ENCODE peak calls at places on chromosomes 3 and 15, in eight cellular contexts. T is ascending aorta; S is prostate gland; U is cardiac muscle cell; O is endothelial cell of umbilical vein; H is CD8-positive, alpha-beta memory T cell; V is PC-3; N is small intestine. Q is an unnamed sample. For H3K27me3, the result is how much of the 10 kb centered on the place peaks cover.

GRCh38 chr3:131454501-131454900 is 48.3 kb downstream of the MRPL3 start:
- DNase-seq in V (peak), U (peak), O (no peak), T (no peak), H (no peak), N (peak), S (no peak), Q (no peak)

GRCh38 chr3:188528390-188528789 is 374.4 kb downstream of the LPP start:
- DNase-seq in V (peak), S (no peak), N (no peak), U (no peak), T (no peak), H (no peak), O (no peak), Q (no peak)

GRCh38 chr15:49145651-49146609 is 9.5 kb downstream of the COPS2 start:
- DNase-seq in O (peak), T (no peak), V (peak), N (peak), H (no peak), U (peak), S (peak), Q (peak)

GRCh38 chr15:28994830-28995180 is 109.0 kb downstream of the APBA2 start:
- DNase-seq in T (no peak), O (no peak), N (no peak), H (no peak), U (no peak), S (no peak), V (no peak), Q (no peak)

GRCh38 chr3:136982520-136983138 is 24.8 kb downstream of the IL20RB start:
- DNase-seq in H (no peak), S (no peak), U (no peak), O (no peak), T (no peak), V (no peak), N (peak), Q (no peak)

GRCh38 chr15:74432968-74433591 is 678 bp downstream of the SEMA7A start:
- DNase-seq in T (no peak), V (no peak), S (no peak), O (no peak), U (no peak), N (no peak), H (no peak), Q (no peak)

GRCh38 chr3:36776436-36776835 is 12.1 kb upstream of the DCLK3 start:
- DNase-seq in N (no peak), V (no peak), T (no peak), U (no peak), H (no peak), S (no peak), O (no peak), Q (no peak)

GRCh38 chr3:134427400-134428111 is 53.3 kb upstream of the AMOTL2 start:
- DNase-seq in H (no peak), S (no peak), T (no peak), N (no peak), U (peak), V (peak), O (peak), Q (no peak)

GRCh38 chr3:49671291-49672288 is 2.6 kb upstream of the APEH start:
- DNase-seq in S (peak), O (peak), U (peak), N (peak), V (peak), T (no peak), H (peak), Q (peak)

GRCh38 chr3:165768680-165769079 is 68.5 kb downstream of the BCHE start:
- DNase-seq in H (no peak), N (no peak), T (no peak), S (no peak), U (no peak), O (no peak), V (no peak), Q (no peak)

GRCh38 chr15:37109952-37110630 is 9.7 kb upstream of the MEIS2 start:
- DNase-seq in S (no peak), O (no peak), N (peak), V (no peak), H (no peak), U (peak), T (no peak), Q (no peak)

GRCh38 chr15:38490231-38490630 is 36.3 kb downstream of the FAM98B start:
- DNase-seq in U (no peak), S (no peak), N (no peak), O (peak), T (no peak), V (no peak), H (no peak), Q (no peak)

GRCh38 chr3:110811050-110811449 is 260.6 kb upstream of the NECTIN3 start:
- DNase-seq in H (no peak), N (no peak), T (no peak), V (peak), O (no peak), S (no peak), U (no peak), Q (no peak)

GRCh38 chr15:33083232-33084006 is 111.1 kb downstream of the FMN1 start:
- DNase-seq in V (peak), U (no peak), N (no peak), T (no peak), S (no peak), H (no peak), O (no peak), Q (no peak)

GRCh38 chr3:184334470-184335158 is 2.8 kb upstream of the FAM131A start:
- DNase-seq in N (peak), S (no peak), V (peak), T (no peak), U (no peak), O (peak), H (peak), Q (peak)

GRCh38 chr15:67927501-67928156 is 87.8 kb upstream of the RNU6-1 start:
- DNase-seq in S (peak), O (no peak), T (peak), V (peak), N (peak), U (peak), H (no peak), Q (no peak)

GRCh38 chr15:25248583-25249235 is 190.1 kb downstream of the UBE3A start:
- DNase-seq in U (no peak), H (no peak), N (no peak), S (no peak), V (no peak), T (no peak), O (no peak), Q (no peak)

GRCh38 chr15:77066961-77067690 is 3.8 kb downstream of the TSPAN3 start:
- DNase-seq in T (no peak), O (peak), U (no peak), S (no peak), H (no peak), V (peak), N (peak), Q (no peak)

GRCh38 chr3:113607219-113607596 is 74.9 kb downstream of the SIDT1 start:
- DNase-seq in O (no peak), U (no peak), N (no peak), T (no peak), V (no peak), S (no peak), H (no peak), Q (no peak)

GRCh38 chr15:36544518-36545383 is 34.7 kb upstream of the CDIN1 start:
- DNase-seq in N (no peak), O (no peak), T (no peak), V (no peak), S (no peak), U (no peak), H (no peak), Q (no peak)

GRCh38 chr15:25136119-25136518 is 181.3 kb downstream of the SNRPN start:
- DNase-seq in U (peak), S (no peak), T (no peak), N (no peak), V (no peak), H (no peak), O (peak), Q (no peak)

GRCh38 chr3:152257246-152258074 is 11.3 kb upstream of the MBNL1 start:
- DNase-seq in T (no peak), N (peak), V (no peak), H (peak), O (no peak), U (no peak), S (no peak), Q (peak)

GRCh38 chr3:42014443-42014945 is 52.6 kb upstream of the ULK4 start:
- DNase-seq in T (no peak), U (no peak), N (peak), H (no peak), S (no peak), V (peak), O (peak), Q (no peak)

DNA sequence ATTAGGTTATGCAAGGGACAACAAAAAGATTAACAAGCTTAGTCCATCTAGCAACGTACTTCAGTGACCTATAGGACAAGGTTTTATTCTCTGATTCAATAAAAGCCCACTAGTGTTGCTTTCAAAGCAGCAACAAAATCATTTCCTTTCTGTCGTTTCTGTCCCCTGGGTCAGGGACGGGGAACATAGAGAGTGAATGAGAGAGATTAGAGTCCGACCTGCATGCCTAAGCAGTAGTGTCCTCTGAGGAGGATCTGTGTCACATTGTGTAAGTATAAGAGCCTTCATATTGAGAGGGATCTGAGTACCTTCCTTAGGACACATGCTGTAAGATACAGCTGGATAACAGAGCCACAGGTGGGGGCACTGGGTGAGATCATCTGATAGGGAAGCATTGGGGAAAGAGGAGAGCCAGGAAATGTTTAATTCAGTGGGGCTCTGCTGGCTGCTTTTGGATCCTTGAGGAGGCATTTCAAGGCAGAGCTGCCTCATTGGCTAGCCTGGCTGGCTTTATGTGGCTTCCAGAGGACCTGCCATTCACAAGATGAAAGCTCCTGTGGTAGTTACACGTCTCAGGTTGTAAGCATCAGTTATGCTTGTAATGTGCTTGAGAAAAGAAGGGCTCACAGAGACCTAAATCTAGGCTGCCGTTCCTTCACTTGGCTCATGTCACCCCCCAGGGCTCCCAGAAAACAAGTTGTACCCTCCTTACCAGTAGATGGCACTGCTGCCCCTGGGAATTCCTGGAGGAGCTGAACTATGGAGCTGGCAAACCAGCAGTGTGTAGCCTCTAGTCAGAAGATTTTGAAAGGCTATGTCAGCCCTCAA is 2.7 kb downstream of the TMEM108 start:
- DNase-seq in V (peak), T (no peak), S (peak), N (peak), H (no peak), O (peak), U (peak), Q (no peak)
- H3K27me3 ChIP-seq in V (under half), T (under half), S (under half), N (under half), H (under half), O (under half), U (under half), Q (under half)

GRCh38 chr3:45557886-45558285 is 36.7 kb upstream of the LIMD1 start:
- DNase-seq in H (no peak), T (no peak), V (no peak), N (no peak), S (no peak), O (no peak), U (no peak), Q (no peak)
- H3K27me3 ChIP-seq in H (under half), T (under half), V (under half), N (under half), S (under half), O (under half), U (under half), Q (under half)

DNA sequence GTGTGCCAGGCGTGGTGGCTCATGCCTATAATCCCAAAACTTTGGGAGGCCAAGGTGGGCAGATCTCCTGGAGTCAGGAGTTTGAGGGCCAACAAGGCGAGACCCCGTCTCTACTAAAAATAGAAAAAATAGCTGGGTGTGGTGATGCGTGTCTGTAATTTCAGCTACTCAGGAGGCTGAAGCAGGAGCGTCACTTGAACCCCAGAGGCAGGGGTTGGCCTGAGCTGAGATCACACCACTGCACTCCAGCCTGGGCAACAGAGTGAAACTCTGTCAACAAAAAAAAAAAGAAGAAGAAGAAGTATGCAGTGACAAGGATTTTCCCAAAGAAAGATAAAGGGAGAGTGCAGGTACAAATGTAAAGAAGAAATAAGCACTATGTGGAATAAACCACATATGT is 296.5 kb upstream of the PROK2 start:
- DNase-seq in T (no peak), N (no peak), O (no peak), S (no peak), U (no peak), H (no peak), V (no peak), Q (no peak)
- H3K27me3 ChIP-seq in T (under half), N (under half), O (under half), S (under half), U (under half), H (under half), V (under half), Q (under half)

DNA sequence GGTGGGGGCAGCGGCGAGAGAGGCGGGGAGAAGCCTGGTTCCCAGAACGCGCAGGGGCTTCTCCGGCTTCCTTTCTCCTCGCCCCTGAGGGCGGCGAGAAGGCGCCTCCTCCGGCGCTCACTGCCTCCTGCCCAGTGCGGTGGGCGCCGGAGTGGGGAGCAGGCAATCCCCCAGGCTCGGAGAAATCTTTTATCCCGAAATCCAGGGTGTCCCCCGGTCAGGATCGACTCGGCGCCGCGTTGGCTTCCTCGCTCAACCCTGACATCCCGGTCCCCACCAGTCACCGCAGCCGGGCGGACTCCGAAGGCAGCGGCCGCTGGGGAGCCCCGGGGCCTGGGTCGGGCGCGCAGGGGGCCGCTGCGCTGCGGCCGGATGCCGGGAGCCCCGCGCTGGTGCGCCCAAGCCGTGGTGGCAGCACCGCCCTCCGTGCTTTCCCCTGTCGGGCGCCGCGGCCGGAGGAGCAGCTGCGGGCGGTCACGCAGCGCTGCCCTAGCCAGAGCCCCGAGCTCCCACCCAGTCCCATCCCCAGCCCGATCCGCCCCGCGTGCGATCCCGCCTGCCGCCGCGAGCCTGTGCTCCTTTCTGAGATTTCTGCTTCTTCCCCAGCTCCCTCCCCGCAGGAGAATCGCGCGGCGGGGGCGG is 827 bp upstream of the CACNA2D3 start:
- DNase-seq in H (no peak), S (no peak), T (no peak), N (no peak), O (no peak), V (no peak), U (peak), Q (no peak)
- H3K27me3 ChIP-seq in H (under half), S (under half), T (under half), N (under half), O (under half), V (half or more), U (half or more), Q (under half)

GRCh38 chr15:79433610-79434009 is 1.5 kb downstream of the MINAR1 start:
- DNase-seq in U (no peak), N (no peak), S (no peak), O (no peak), H (no peak), V (no peak), T (no peak), Q (no peak)

GRCh38 chr15:79430901-79431635 is 1.1 kb upstream of the MINAR1 start:
- DNase-seq in N (no peak), S (no peak), H (no peak), O (peak), U (peak), V (no peak), T (no peak), Q (no peak)

GRCh38 chr15:79431636-79432344 is at the start of gene MINAR1:
- DNase-seq in H (no peak), U (peak), N (no peak), V (peak), T (no peak), S (no peak), O (peak), Q (no peak)

GRCh38 chr15:79434361-79434760 is 2.2 kb downstream of the MINAR1 start:
- DNase-seq in O (no peak), T (no peak), N (no peak), H (no peak), S (no peak), V (no peak), U (no peak), Q (no peak)

DNA sequence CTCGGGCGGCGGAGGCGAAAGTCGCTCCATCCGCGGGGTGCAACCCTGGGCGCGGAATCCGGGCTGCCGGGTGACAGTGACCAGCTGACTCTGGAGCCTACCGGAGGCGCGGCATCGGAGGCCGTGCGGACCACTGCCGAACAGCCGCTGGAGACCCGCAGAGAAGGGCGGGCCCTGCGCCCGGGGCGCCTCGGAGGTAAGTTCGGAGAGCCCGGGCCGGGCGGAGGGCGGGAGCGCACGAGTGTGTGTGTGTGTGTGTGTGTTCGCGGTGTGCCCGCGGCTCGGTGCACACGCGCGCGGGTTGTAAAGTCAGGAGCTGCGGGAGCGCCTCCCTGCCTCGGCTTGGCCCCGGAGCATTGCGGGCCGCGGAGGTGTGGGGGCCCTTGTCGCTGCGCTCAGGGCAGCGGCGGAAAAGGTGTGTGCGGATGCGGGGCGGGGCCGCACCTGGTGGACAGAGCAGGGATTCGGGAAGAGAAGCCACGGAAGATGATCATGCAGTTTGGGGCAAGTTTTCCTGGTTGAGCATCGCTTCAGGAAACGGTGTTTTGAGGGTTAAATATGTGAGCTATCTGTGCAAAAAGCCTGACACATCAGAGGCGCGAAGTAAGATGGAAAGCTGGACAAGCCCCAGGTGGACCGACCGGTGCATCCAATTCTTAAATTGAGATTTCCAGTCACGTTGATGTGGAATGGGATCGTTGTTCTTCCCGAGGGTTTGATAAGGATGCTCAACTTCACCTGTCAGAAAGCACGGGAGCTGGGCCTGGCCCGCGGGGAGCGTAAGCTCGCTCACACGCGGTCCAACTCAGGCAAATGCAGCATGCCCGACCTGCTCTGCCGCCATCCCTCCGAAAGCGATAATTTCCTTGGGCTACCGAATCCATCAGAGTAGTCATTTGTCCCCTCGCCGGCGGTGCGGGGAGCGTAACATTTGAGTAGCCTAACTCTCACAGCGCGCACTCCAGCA is 492 bp downstream of the MINAR1 start:
- DNase-seq in N (no peak), H (no peak), T (no peak), V (no peak), O (no peak), S (no peak), U (peak), Q (no peak)
- H3K27me3 ChIP-seq in N (under half), H (under half), T (under half), V (half or more), O (under half), S (under half), U (half or more), Q (under half)

GRCh38 chr3:53493997-53494791 is at the start of gene CACNA1D:
- DNase-seq in O (no peak), N (peak), U (peak), V (no peak), T (no peak), S (peak), H (no peak), Q (no peak)
- H3K27me3 ChIP-seq in O (half or more), N (under half), U (under half), V (half or more), T (under half), S (under half), H (under half), Q (under half)

DNA sequence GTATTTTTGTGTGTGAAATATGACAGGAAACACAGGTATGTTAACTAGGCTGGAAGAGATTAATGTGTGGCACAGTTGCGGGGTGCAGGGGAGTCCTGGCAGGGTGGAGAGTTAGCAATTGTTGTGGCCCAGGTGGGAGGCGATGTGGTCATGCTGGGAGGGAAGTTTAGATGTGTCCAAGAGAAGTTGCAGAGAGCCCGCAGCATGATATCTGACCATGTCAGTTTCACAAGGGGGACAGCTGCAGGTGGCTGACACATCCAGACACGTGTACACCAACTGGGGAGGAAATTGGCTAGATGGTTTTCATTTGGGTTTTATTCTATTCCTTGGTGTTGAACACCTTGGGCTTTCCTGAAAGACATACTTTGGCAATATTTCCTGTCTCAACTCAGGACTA is 172.8 kb upstream of the RGMA start:
- DNase-seq in T (no peak), V (no peak), U (no peak), S (no peak), N (no peak), O (no peak), H (no peak), Q (no peak)
- H3K27me3 ChIP-seq in T (under half), V (half or more), U (under half), S (under half), N (under half), O (under half), H (under half), Q (under half)

DNA sequence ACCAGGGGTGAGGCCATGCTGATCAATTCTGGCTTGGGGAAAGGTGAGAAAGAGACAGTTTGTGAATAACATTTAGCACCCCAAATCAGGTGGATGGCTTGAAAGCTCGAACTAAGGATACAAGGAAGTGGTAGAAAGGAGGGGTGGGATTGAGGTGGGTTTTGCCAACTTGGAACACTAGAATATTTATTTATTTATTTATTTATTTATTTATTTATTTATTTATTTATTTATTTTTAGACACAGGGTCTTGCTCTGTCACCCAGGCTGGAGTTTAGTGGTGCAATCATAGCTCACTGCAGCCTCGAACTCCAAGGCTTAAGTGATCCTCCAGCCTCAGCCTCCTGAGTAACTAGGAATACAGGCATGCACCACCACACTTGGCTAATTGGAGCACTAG is 31.0 kb upstream of the THSD4 start:
- DNase-seq in V (no peak), O (no peak), T (no peak), H (no peak), S (no peak), U (no peak), N (no peak), Q (no peak)
- H3K27me3 ChIP-seq in V (under half), O (under half), T (under half), H (under half), S (under half), U (under half), N (under half), Q (under half)